ENCODE peak calls at places on chromosomes 1 and 21, in eight cellular contexts. X is activated gamma-delta T cell treated with anti-CD3 and anti-CD28 coated beads, Interleukin-2, amount 50 U/mL, for 16 hours; K is T-helper 2 cell; M is fibroblast of lung; L is aorta; B is brain pericyte; I is HFFc6; E is lung. T is an unnamed sample.

GRCh38 chr1:244349103-244349531 is 102.6 kb downstream of the ADSS2 start:
- DNase-seq in I (peak), K (no peak), X (no peak), M (peak), B (no peak), L (no peak), E (no peak), T (no peak)

GRCh38 chr1:56377407-56377806 is 202.0 kb downstream of the PLPP3 start:
- DNase-seq in K (no peak), M (no peak), B (no peak), L (no peak), I (no peak), X (no peak), E (no peak), T (no peak)

GRCh38 chr1:4122513-4123160 is 222.6 kb upstream of the C1orf174 start:
- DNase-seq in X (no peak), B (no peak), I (no peak), L (peak), E (no peak), K (no peak), M (no peak), T (no peak)

GRCh38 chr21:35050348-35051286 is 1.5 kb upstream of the RUNX1 start:
- DNase-seq in M (peak), L (no peak), K (no peak), I (peak), B (no peak), X (no peak), E (no peak), T (no peak)

GRCh38 chr1:74729741-74730478 is 2.9 kb downstream of the CRYZ start:
- DNase-seq in B (no peak), X (no peak), K (no peak), E (no peak), M (peak), I (peak), L (no peak), T (no peak)

GRCh38 chr1:225843426-225843795 is 33.5 kb downstream of the EPHX1 start:
- DNase-seq in X (no peak), E (no peak), K (no peak), L (peak), M (no peak), B (no peak), I (no peak), T (no peak)

GRCh38 chr1:30033276-30034104 is 689.9 kb downstream of the MATN1 start:
- DNase-seq in E (peak), B (no peak), X (no peak), K (no peak), M (no peak), I (no peak), L (no peak), T (no peak)

GRCh38 chr1:174157157-174157806 is 2.0 kb upstream of the RABGAP1L start:
- DNase-seq in I (no peak), L (no peak), E (no peak), K (no peak), X (no peak), M (peak), B (no peak), T (no peak)

GRCh38 chr1:178004926-178005391 is 35.1 kb upstream of the SEC16B start:
- DNase-seq in M (peak), L (no peak), I (peak), B (no peak), X (no peak), E (no peak), K (no peak), T (no peak)

GRCh38 chr1:77126309-77126708 is 92.9 kb downstream of the PIGK start:
- DNase-seq in K (no peak), I (peak), E (no peak), M (peak), X (no peak), B (peak), L (no peak), T (no peak)

GRCh38 chr1:23591460-23592208 is 32.3 kb upstream of the ID3 start:
- DNase-seq in X (peak), L (no peak), I (no peak), M (no peak), K (no peak), B (no peak), E (no peak), T (no peak)

GRCh38 chr1:20484526-20485462 is 1.2 kb downstream of the CAMK2N1 start:
- DNase-seq in L (no peak), B (no peak), X (no peak), K (no peak), E (no peak), I (no peak), M (no peak), T (peak)

GRCh38 chr1:38152351-38153082 is 105.9 kb upstream of the POU3F1 start:
- DNase-seq in I (no peak), B (no peak), M (no peak), K (no peak), L (no peak), X (no peak), E (no peak), T (no peak)

GRCh38 chr1:54542120-54542961 is 5.7 kb upstream of the ACOT11 start:
- DNase-seq in B (peak), L (peak), I (peak), M (peak), X (peak), E (peak), K (no peak), T (peak)

GRCh38 chr1:93483606-93484005 is 35.7 kb downstream of the FNBP1L start:
- DNase-seq in E (no peak), B (no peak), I (no peak), X (no peak), K (no peak), L (no peak), M (no peak), T (no peak)

GRCh38 chr1:112359961-112360767 is 35.9 kb upstream of the CTTNBP2NL start:
- DNase-seq in X (no peak), I (peak), L (peak), M (peak), K (no peak), E (peak), B (no peak), T (no peak)

GRCh38 chr1:1199141-1199960 is 7.0 kb downstream of the TNFRSF18 start:
- DNase-seq in B (no peak), X (no peak), L (peak), I (no peak), K (no peak), E (no peak), M (no peak), T (no peak)

GRCh38 chr1:66980745-66981367 is 56.1 kb downstream of the MIER1 start:
- DNase-seq in K (no peak), B (no peak), E (no peak), L (no peak), M (peak), X (no peak), I (no peak), T (no peak)

GRCh38 chr1:213970193-213970592 is 17.6 kb upstream of the PROX1 start:
- DNase-seq in X (no peak), I (no peak), K (no peak), E (no peak), B (no peak), M (peak), L (no peak), T (no peak)

GRCh38 chr1:214445201-214445600 is 106.2 kb downstream of the PTPN14 start:
- DNase-seq in K (no peak), X (no peak), E (no peak), I (peak), M (peak), L (no peak), B (no peak), T (no peak)

GRCh38 chr1:6603851-6604558 is 1.3 kb upstream of the KLHL21 start:
- DNase-seq in E (peak), B (no peak), L (peak), I (peak), X (no peak), K (no peak), M (peak), T (peak)

GRCh38 chr1:112712701-112713128 is 2.4 kb downstream of the PPM1J start:
- DNase-seq in L (no peak), K (no peak), X (no peak), M (no peak), E (no peak), I (no peak), B (no peak), T (no peak)

GRCh38 chr21:44300262-44300959 is 558 bp downstream of the PFKL start:
- DNase-seq in E (peak), B (no peak), X (peak), K (peak), L (peak), I (peak), M (peak), T (peak)

GRCh38 chr1:208179850-208180416 is 64.3 kb downstream of the PLXNA2 start:
- DNase-seq in K (no peak), E (no peak), B (no peak), I (no peak), L (no peak), M (no peak), X (no peak), T (no peak)

GRCh38 chr1:46098043-46098712 is 34.3 kb downstream of the PIK3R3 start:
- DNase-seq in K (no peak), E (no peak), X (no peak), I (no peak), M (peak), B (no peak), L (no peak), T (no peak)

GRCh38 chr21:33478858-33479678 is 706 bp downstream of the TMEM50B start:
- DNase-seq in M (peak), B (no peak), L (no peak), K (no peak), X (peak), I (peak), E (peak), T (no peak)

GRCh38 chr1:2109581-2110021 is 59.4 kb downstream of the PRKCZ start:
- DNase-seq in K (no peak), I (no peak), E (no peak), B (no peak), L (peak), M (no peak), X (no peak), T (no peak)

GRCh38 chr1:22562584-22563551 is at the start of gene EPHA8:
- DNase-seq in B (no peak), L (no peak), I (no peak), X (no peak), E (no peak), K (no peak), M (no peak), T (no peak)

GRCh38 chr1:17605582-17606344 is 66.3 kb downstream of the ARHGEF10L start:
- DNase-seq in M (no peak), X (no peak), B (peak), L (peak), E (no peak), K (no peak), I (no peak), T (no peak)

GRCh38 chr1:30761312-30762151 is 4.0 kb upstream of the LAPTM5 start:
- DNase-seq in K (no peak), E (no peak), L (peak), M (peak), I (no peak), X (no peak), B (no peak), T (no peak)

GRCh38 chr21:42209801-42210479 is 9.0 kb upstream of the ABCG1 start:
- DNase-seq in M (no peak), K (no peak), X (no peak), I (no peak), B (no peak), L (no peak), E (no peak), T (no peak)

GRCh38 chr1:46961066-46961758 is 19.9 kb upstream of the CYP4A11 start:
- DNase-seq in M (no peak), X (no peak), B (no peak), E (no peak), L (no peak), I (no peak), K (no peak), T (no peak)

GRCh38 chr1:59678065-59678808 is 136.5 kb upstream of the HOOK1 start:
- DNase-seq in E (no peak), X (no peak), L (no peak), K (no peak), B (no peak), M (peak), I (no peak), T (no peak)

GRCh38 chr1:94949681-94950661 is 23.1 kb upstream of the CNN3 start:
- DNase-seq in K (no peak), X (no peak), L (no peak), E (no peak), M (peak), B (no peak), I (peak), T (no peak)

GRCh38 chr1:16944038-16944437 is 22.3 kb downstream of the CROCC start:
- DNase-seq in X (no peak), K (no peak), E (no peak), B (no peak), M (no peak), I (no peak), L (no peak), T (no peak)